ENCODE peak calls at places on chromosomes 4 and X, in eight cellular contexts. One of them, this sample, is unnamed.

GRCh38 chrX:38312436-38312835 is 14.9 kb downstream of the RPGR start:
- DNase-seq in kidney: no peak
- DNase-seq in stomach: no peak
- DNase-seq in pancreas: no peak
- DNase-seq in psoas muscle: no peak
- DNase-seq in Peyer's patch: no peak
- DNase-seq in suprapubic skin: no peak
- DNase-seq in IMR-90: peak
- DNase-seq in this sample: peak

GRCh38 chr4:38615847-38616246 is 48.2 kb upstream of the KLF3 start:
- DNase-seq in suprapubic skin: no peak
- DNase-seq in IMR-90: no peak
- DNase-seq in stomach: peak
- DNase-seq in Peyer's patch: no peak
- DNase-seq in kidney: no peak
- DNase-seq in pancreas: no peak
- DNase-seq in psoas muscle: no peak
- DNase-seq in this sample: no peak

GRCh38 chr4:109912706-109913621 is at the start of gene EGF:
- DNase-seq in suprapubic skin: no peak
- DNase-seq in Peyer's patch: no peak
- DNase-seq in pancreas: peak
- DNase-seq in IMR-90: peak
- DNase-seq in kidney: no peak
- DNase-seq in psoas muscle: peak
- DNase-seq in stomach: no peak
- DNase-seq in this sample: peak

GRCh38 chr4:86838141-86838540 is 11.0 kb downstream of the SLC10A6 start:
- DNase-seq in suprapubic skin: no peak
- DNase-seq in kidney: no peak
- DNase-seq in IMR-90: no peak
- DNase-seq in pancreas: no peak
- DNase-seq in Peyer's patch: no peak
- DNase-seq in stomach: no peak
- DNase-seq in psoas muscle: no peak
- DNase-seq in this sample: no peak

GRCh38 chr4:7423391-7423790 is 11.3 kb downstream of the PSAPL1 start:
- DNase-seq in psoas muscle: no peak
- DNase-seq in suprapubic skin: peak
- DNase-seq in IMR-90: no peak
- DNase-seq in pancreas: peak
- DNase-seq in Peyer's patch: peak
- DNase-seq in stomach: peak
- DNase-seq in kidney: peak
- DNase-seq in this sample: no peak

GRCh38 chrX:3262906-3263305 is 83.5 kb downstream of the MXRA5 start:
- DNase-seq in pancreas: no peak
- DNase-seq in Peyer's patch: no peak
- DNase-seq in suprapubic skin: no peak
- DNase-seq in IMR-90: peak
- DNase-seq in psoas muscle: no peak
- DNase-seq in stomach: no peak
- DNase-seq in kidney: no peak
- DNase-seq in this sample: peak

GRCh38 chrX:68571292-68572256 is 72.7 kb downstream of the YIPF6 start:
- DNase-seq in Peyer's patch: no peak
- DNase-seq in IMR-90: peak
- DNase-seq in pancreas: no peak
- DNase-seq in psoas muscle: no peak
- DNase-seq in stomach: no peak
- DNase-seq in suprapubic skin: no peak
- DNase-seq in kidney: no peak
- DNase-seq in this sample: peak

GRCh38 chrX:107537815-107538214 is 88.4 kb downstream of the FRMPD3 start:
- DNase-seq in Peyer's patch: no peak
- DNase-seq in kidney: no peak
- DNase-seq in suprapubic skin: no peak
- DNase-seq in psoas muscle: no peak
- DNase-seq in IMR-90: peak
- DNase-seq in stomach: peak
- DNase-seq in pancreas: peak
- DNase-seq in this sample: peak

GRCh38 chrX:130100180-130100579 is 10.1 kb downstream of the ELF4 start:
- DNase-seq in IMR-90: no peak
- DNase-seq in stomach: no peak
- DNase-seq in kidney: peak
- DNase-seq in psoas muscle: peak
- DNase-seq in Peyer's patch: peak
- DNase-seq in pancreas: no peak
- DNase-seq in suprapubic skin: peak
- DNase-seq in this sample: no peak

GRCh38 chrX:149682031-149682430 is 29.8 kb upstream of the MAGEA11 start:
- DNase-seq in psoas muscle: no peak
- DNase-seq in stomach: no peak
- DNase-seq in pancreas: no peak
- DNase-seq in IMR-90: no peak
- DNase-seq in Peyer's patch: no peak
- DNase-seq in suprapubic skin: no peak
- DNase-seq in kidney: no peak
- DNase-seq in this sample: no peak

GRCh38 chrX:135437867-135438733 is 16.4 kb downstream of the SMIM10L2A start:
- DNase-seq in kidney: peak
- DNase-seq in suprapubic skin: no peak
- DNase-seq in pancreas: no peak
- DNase-seq in IMR-90: no peak
- DNase-seq in Peyer's patch: no peak
- DNase-seq in stomach: no peak
- DNase-seq in psoas muscle: no peak
- DNase-seq in this sample: no peak

GRCh38 chr4:47538516-47538915 is 53.4 kb downstream of the ATP10D start:
- DNase-seq in IMR-90: peak
- DNase-seq in Peyer's patch: no peak
- DNase-seq in suprapubic skin: no peak
- DNase-seq in psoas muscle: no peak
- DNase-seq in kidney: no peak
- DNase-seq in pancreas: no peak
- DNase-seq in stomach: no peak
- DNase-seq in this sample: no peak

GRCh38 chr4:20341121-20341758 is 89.5 kb downstream of the SLIT2 start:
- DNase-seq in stomach: no peak
- DNase-seq in IMR-90: no peak
- DNase-seq in pancreas: no peak
- DNase-seq in Peyer's patch: no peak
- DNase-seq in suprapubic skin: no peak
- DNase-seq in kidney: no peak
- DNase-seq in psoas muscle: no peak
- DNase-seq in this sample: no peak

GRCh38 chr4:7967501-7968261 is 28.0 kb upstream of the AFAP1 start:
- DNase-seq in psoas muscle: peak
- DNase-seq in suprapubic skin: no peak
- DNase-seq in IMR-90: peak
- DNase-seq in stomach: no peak
- DNase-seq in Peyer's patch: no peak
- DNase-seq in kidney: no peak
- DNase-seq in pancreas: no peak
- DNase-seq in this sample: no peak

GRCh38 chrX:37887347-37887746 is 40.0 kb upstream of the DYNLT3 start:
- DNase-seq in stomach: no peak
- DNase-seq in pancreas: no peak
- DNase-seq in psoas muscle: no peak
- DNase-seq in IMR-90: no peak
- DNase-seq in suprapubic skin: no peak
- DNase-seq in Peyer's patch: no peak
- DNase-seq in kidney: no peak
- DNase-seq in this sample: no peak

GRCh38 chr4:143402776-143403550 is 66.3 kb downstream of the GAB1 start:
- DNase-seq in Peyer's patch: no peak
- DNase-seq in psoas muscle: no peak
- DNase-seq in suprapubic skin: no peak
- DNase-seq in kidney: no peak
- DNase-seq in stomach: no peak
- DNase-seq in pancreas: no peak
- DNase-seq in IMR-90: no peak
- DNase-seq in this sample: no peak

GRCh38 chr4:6568689-6569332 is 6.2 kb upstream of the MAN2B2 start:
- DNase-seq in psoas muscle: no peak
- DNase-seq in kidney: no peak
- DNase-seq in IMR-90: peak
- DNase-seq in suprapubic skin: no peak
- DNase-seq in Peyer's patch: no peak
- DNase-seq in pancreas: no peak
- DNase-seq in stomach: no peak
- DNase-seq in this sample: peak

GRCh38 chr4:61202100-61202637 is 2.0 kb downstream of the ADGRL3 start:
- DNase-seq in pancreas: no peak
- DNase-seq in Peyer's patch: peak
- DNase-seq in kidney: peak
- DNase-seq in psoas muscle: no peak
- DNase-seq in IMR-90: no peak
- DNase-seq in suprapubic skin: peak
- DNase-seq in stomach: no peak
- DNase-seq in this sample: no peak

GRCh38 chr4:140374130-140374477 is 658 bp downstream of the SCOC start:
- DNase-seq in IMR-90: no peak
- DNase-seq in stomach: no peak
- DNase-seq in kidney: no peak
- DNase-seq in suprapubic skin: no peak
- DNase-seq in psoas muscle: no peak
- DNase-seq in Peyer's patch: no peak
- DNase-seq in pancreas: no peak
- DNase-seq in this sample: peak

GRCh38 chr4:113760094-113760851 is 1.3 kb downstream of the CAMK2D start:
- DNase-seq in Peyer's patch: peak
- DNase-seq in IMR-90: peak
- DNase-seq in stomach: peak
- DNase-seq in kidney: peak
- DNase-seq in suprapubic skin: peak
- DNase-seq in psoas muscle: peak
- DNase-seq in pancreas: peak
- DNase-seq in this sample: peak

GRCh38 chr4:43325220-43325967 is 432.9 kb downstream of the GRXCR1 start:
- DNase-seq in stomach: no peak
- DNase-seq in Peyer's patch: no peak
- DNase-seq in pancreas: no peak
- DNase-seq in IMR-90: peak
- DNase-seq in kidney: no peak
- DNase-seq in suprapubic skin: no peak
- DNase-seq in psoas muscle: no peak
- DNase-seq in this sample: no peak

GRCh38 chrX:37287741-37288424 is 61.3 kb upstream of the PRRG1 start:
- DNase-seq in pancreas: no peak
- DNase-seq in stomach: no peak
- DNase-seq in Peyer's patch: no peak
- DNase-seq in IMR-90: no peak
- DNase-seq in kidney: no peak
- DNase-seq in psoas muscle: no peak
- DNase-seq in suprapubic skin: no peak
- DNase-seq in this sample: no peak

GRCh38 chr4:17117746-17118145 is 219.3 kb upstream of the LDB2 start:
- DNase-seq in kidney: no peak
- DNase-seq in psoas muscle: no peak
- DNase-seq in suprapubic skin: no peak
- DNase-seq in IMR-90: peak
- DNase-seq in Peyer's patch: no peak
- DNase-seq in stomach: no peak
- DNase-seq in pancreas: no peak
- DNase-seq in this sample: no peak

GRCh38 chr4:168535689-168536088 is 38.8 kb downstream of the PALLD start:
- DNase-seq in suprapubic skin: no peak
- DNase-seq in kidney: no peak
- DNase-seq in pancreas: no peak
- DNase-seq in IMR-90: no peak
- DNase-seq in Peyer's patch: no peak
- DNase-seq in stomach: no peak
- DNase-seq in psoas muscle: no peak
- DNase-seq in this sample: no peak
- H3K4me3 ChIP-seq in suprapubic skin: no peak
- H3K4me3 ChIP-seq in kidney: no peak
- H3K4me3 ChIP-seq in pancreas: no peak
- H3K4me3 ChIP-seq in IMR-90: no peak
- H3K4me3 ChIP-seq in Peyer's patch: no peak
- H3K4me3 ChIP-seq in stomach: no peak
- H3K4me3 ChIP-seq in psoas muscle: peak
- H3K4me3 ChIP-seq in this sample: no peak

GRCh38 chrX:17839269-17839668 is 21.8 kb downstream of the RAI2 start:
- DNase-seq in Peyer's patch: no peak
- DNase-seq in kidney: no peak
- DNase-seq in psoas muscle: no peak
- DNase-seq in IMR-90: no peak
- DNase-seq in pancreas: no peak
- DNase-seq in suprapubic skin: no peak
- DNase-seq in stomach: no peak
- DNase-seq in this sample: no peak
- TF ChIP-seq CTCF in Peyer's patch: no peak
- TF ChIP-seq CTCF in kidney: no peak
- TF ChIP-seq CTCF in psoas muscle: no peak
- TF ChIP-seq CTCF in IMR-90: no peak
- TF ChIP-seq CTCF in pancreas: no peak
- TF ChIP-seq CTCF in suprapubic skin: no peak
- TF ChIP-seq CTCF in stomach: no peak
- TF ChIP-seq CTCF in this sample: no peak

GRCh38 chr4:52051213-52051614 is at the start of gene SPATA18:
- DNase-seq in psoas muscle: peak
- DNase-seq in IMR-90: no peak
- DNase-seq in kidney: peak
- DNase-seq in Peyer's patch: peak
- DNase-seq in suprapubic skin: peak
- DNase-seq in pancreas: no peak
- DNase-seq in stomach: peak
- DNase-seq in this sample: peak
- H3K4me3 ChIP-seq in psoas muscle: peak
- H3K4me3 ChIP-seq in IMR-90: peak
- H3K4me3 ChIP-seq in kidney: peak
- H3K4me3 ChIP-seq in Peyer's patch: peak
- H3K4me3 ChIP-seq in suprapubic skin: peak
- H3K4me3 ChIP-seq in pancreas: peak
- H3K4me3 ChIP-seq in stomach: peak
- H3K4me3 ChIP-seq in this sample: peak

GRCh38 chr4:3010998-3011397 is 47.6 kb downstream of the GRK4 start:
- DNase-seq in Peyer's patch: no peak
- DNase-seq in pancreas: no peak
- DNase-seq in suprapubic skin: peak
- DNase-seq in kidney: no peak
- DNase-seq in psoas muscle: no peak
- DNase-seq in IMR-90: peak
- DNase-seq in stomach: no peak
- DNase-seq in this sample: peak

GRCh38 chr4:3007724-3008123 is 44.4 kb downstream of the GRK4 start:
- DNase-seq in kidney: no peak
- DNase-seq in pancreas: no peak
- DNase-seq in suprapubic skin: no peak
- DNase-seq in stomach: no peak
- DNase-seq in Peyer's patch: no peak
- DNase-seq in IMR-90: no peak
- DNase-seq in psoas muscle: no peak
- DNase-seq in this sample: no peak

GRCh38 chr4:3010577-3010976 is 47.2 kb downstream of the GRK4 start:
- DNase-seq in stomach: no peak
- DNase-seq in pancreas: no peak
- DNase-seq in IMR-90: no peak
- DNase-seq in kidney: no peak
- DNase-seq in suprapubic skin: peak
- DNase-seq in psoas muscle: no peak
- DNase-seq in Peyer's patch: no peak
- DNase-seq in this sample: peak

GRCh38 chr4:3011456-3012220 is 48.3 kb downstream of the GRK4 start:
- DNase-seq in kidney: no peak
- DNase-seq in stomach: no peak
- DNase-seq in suprapubic skin: peak
- DNase-seq in pancreas: no peak
- DNase-seq in IMR-90: no peak
- DNase-seq in psoas muscle: no peak
- DNase-seq in Peyer's patch: no peak
- DNase-seq in this sample: no peak

GRCh38 chr4:3009422-3009821 is 46.1 kb downstream of the GRK4 start:
- DNase-seq in pancreas: no peak
- DNase-seq in Peyer's patch: no peak
- DNase-seq in IMR-90: no peak
- DNase-seq in suprapubic skin: peak
- DNase-seq in psoas muscle: no peak
- DNase-seq in kidney: no peak
- DNase-seq in stomach: no peak
- DNase-seq in this sample: peak
- TF ChIP-seq CTCF in pancreas: no peak
- TF ChIP-seq CTCF in Peyer's patch: no peak
- TF ChIP-seq CTCF in IMR-90: peak
- TF ChIP-seq CTCF in suprapubic skin: no peak
- TF ChIP-seq CTCF in psoas muscle: no peak
- TF ChIP-seq CTCF in kidney: no peak
- TF ChIP-seq CTCF in stomach: no peak
- TF ChIP-seq CTCF in this sample: peak